ENCODE peak calls at places on chromosomes 5 and 9, in six cellular contexts. H is fibroblast of mammary gland; U is GM10248; A is fibroblast of villous mesenchyme; F is CD8-positive, alpha-beta T cell; W is breast epithelium. R is an unnamed sample.

GRCh38 chr5:83475540-83476469 is 4.3 kb downstream of the VCAN start:
- DNase-seq in U (no peak), W (no peak), F (no peak), H (peak), A (peak), R (no peak)

GRCh38 chr9:86043999-86044398 is 55.4 kb downstream of the GOLM1 start:
- DNase-seq in F (no peak), U (no peak), H (no peak), A (no peak), W (no peak), R (no peak)

GRCh38 chr9:133119461-133120342 is 1.3 kb downstream of the RALGDS start:
- DNase-seq in A (no peak), H (peak), F (no peak), W (peak), U (no peak), R (no peak)

GRCh38 chr5:168184103-168184502 is 107.3 kb upstream of the WWC1 start:
- DNase-seq in A (no peak), W (no peak), H (no peak), U (no peak), F (no peak), R (no peak)

GRCh38 chr9:113622600-113623400 is 159.3 kb downstream of the RGS3 start:
- DNase-seq in F (no peak), U (peak), W (no peak), A (peak), H (peak), R (peak)

GRCh38 chr5:55675119-55675518 is 37.0 kb downstream of the SLC38A9 start:
- DNase-seq in H (no peak), A (no peak), F (no peak), U (no peak), W (no peak), R (no peak)

GRCh38 chr9:27194401-27195091 is 85.5 kb downstream of the TEK start:
- DNase-seq in U (no peak), A (peak), F (no peak), H (peak), W (no peak), R (no peak)

GRCh38 chr9:127741831-127742434 is 6.8 kb upstream of the TOR2A start:
- DNase-seq in H (peak), F (no peak), W (no peak), A (no peak), U (no peak), R (no peak)

GRCh38 chr5:181258576-181258975 is 2.4 kb downstream of the TRIM52 start:
- DNase-seq in U (no peak), F (no peak), H (no peak), W (no peak), A (no peak), R (no peak)

GRCh38 chr5:53419247-53419646 is 61.2 kb upstream of the FST start:
- DNase-seq in H (peak), F (no peak), W (no peak), U (no peak), A (peak), R (no peak)

GRCh38 chr5:65209341-65209740 is 272.4 kb downstream of the ADAMTS6 start:
- DNase-seq in A (peak), H (peak), W (no peak), U (no peak), F (no peak), R (no peak)

GRCh38 chr5:32790411-32790951 is 79.4 kb downstream of the NPR3 start:
- DNase-seq in U (no peak), A (peak), F (no peak), H (no peak), W (no peak), R (no peak)

GRCh38 chr9:135132008-135132407 is 44.5 kb downstream of the OLFM1 start:
- DNase-seq in W (no peak), U (no peak), F (no peak), H (no peak), A (no peak), R (no peak)

GRCh38 chr5:10467281-10468198 is 25.9 kb downstream of the ROPN1L start:
- DNase-seq in U (no peak), F (no peak), H (peak), W (no peak), A (peak), R (no peak)

GRCh38 chr5:91384671-91385430 is 1.7 kb upstream of the ARRDC3 start:
- DNase-seq in U (peak), W (peak), F (peak), H (peak), A (peak), R (peak)

GRCh38 chr5:6399978-6400910 is 21.9 kb upstream of the MED10 start:
- DNase-seq in F (no peak), H (peak), A (peak), U (no peak), W (no peak), R (no peak)

GRCh38 chr5:27608992-27609391 is 570.6 kb upstream of the CDH9 start:
- DNase-seq in A (no peak), W (no peak), F (no peak), H (no peak), U (no peak), R (no peak)

GRCh38 chr9:90344013-90344412 is 298.6 kb downstream of the DIRAS2 start:
- DNase-seq in A (no peak), H (peak), U (no peak), W (no peak), F (no peak), R (no peak)

GRCh38 chr5:53433036-53433435 is 47.4 kb upstream of the FST start:
- DNase-seq in W (no peak), A (no peak), H (no peak), F (no peak), U (no peak), R (no peak)

GRCh38 chr5:154972476-154973080 is 31.7 kb downstream of the MRPL22 start:
- DNase-seq in F (no peak), U (no peak), W (no peak), H (peak), A (peak), R (no peak)

GRCh38 chr5:59506285-59506877 is 387.1 kb downstream of the PDE4D start:
- DNase-seq in F (no peak), A (peak), U (no peak), H (peak), W (no peak), R (no peak)
- TF ChIP-seq CTCF in F (no peak), A (peak), U (peak), H (peak), W (no peak), R (no peak)

GRCh38 chr5:115888027-115888426 is 46.3 kb downstream of the AP3S1 start:
- DNase-seq in H (peak), W (no peak), A (peak), U (no peak), F (no peak), R (no peak)
- TF ChIP-seq CTCF in H (no peak), W (no peak), A (peak), U (no peak), F (no peak), R (no peak)

GRCh38 chr9:129944501-129945116 is 98.4 kb downstream of the FNBP1 start:
- DNase-seq in U (no peak), F (peak), W (no peak), A (no peak), H (no peak), R (no peak)
- TF ChIP-seq CTCF in U (no peak), F (peak), W (no peak), A (no peak), H (no peak), R (no peak)

GRCh38 chr5:143008032-143008431 is 237.9 kb downstream of the ARHGAP26 start:
- DNase-seq in U (no peak), H (no peak), A (no peak), F (no peak), W (no peak), R (no peak)

GRCh38 chr5:143010335-143010734 is 240.2 kb downstream of the ARHGAP26 start:
- DNase-seq in H (peak), F (no peak), W (no peak), A (no peak), U (no peak), R (no peak)

GRCh38 chr5:143006511-143006910 is 236.3 kb downstream of the ARHGAP26 start:
- DNase-seq in H (no peak), W (no peak), U (no peak), A (peak), F (no peak), R (no peak)

GRCh38 chr5:143011621-143012020 is 241.4 kb downstream of the ARHGAP26 start:
- DNase-seq in U (no peak), W (no peak), F (no peak), A (peak), H (peak), R (no peak)

DNA sequence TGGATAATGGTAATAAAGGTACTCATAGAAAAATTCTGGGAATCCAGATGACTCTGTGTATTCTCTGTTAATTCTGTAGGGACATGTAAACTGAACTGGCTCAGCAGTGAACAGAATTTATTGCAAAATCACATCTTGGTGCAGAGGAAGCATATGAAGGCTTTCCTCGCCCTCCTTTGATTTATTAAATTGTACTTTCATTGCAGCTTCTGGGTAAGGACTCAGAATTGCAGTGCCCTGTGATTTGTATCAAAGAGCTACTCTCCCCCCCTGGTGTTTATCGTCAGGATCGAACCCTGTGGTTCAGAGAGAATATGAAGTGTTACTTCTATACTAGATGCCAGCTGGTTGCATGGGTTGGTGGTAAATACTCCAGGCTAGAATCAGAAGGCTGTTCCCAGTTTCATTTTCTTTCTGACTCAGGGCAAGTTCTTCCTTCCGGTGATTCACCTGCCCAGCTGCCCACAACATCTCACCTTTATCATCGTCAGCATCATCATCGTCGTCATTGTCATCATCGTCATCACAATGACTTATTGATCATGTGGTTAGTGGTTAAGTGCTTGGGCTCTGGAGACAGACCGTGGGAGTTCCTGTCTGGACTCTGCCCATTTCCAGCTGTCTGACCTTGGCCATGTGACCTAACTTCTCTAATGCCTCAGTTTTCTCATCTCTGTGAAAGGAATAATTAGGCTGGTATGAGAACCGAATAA is 238.8 kb downstream of the ARHGAP26 start:
- DNase-seq in A (peak), F (peak), H (peak), U (peak), W (no peak), R (peak)
- TF ChIP-seq CTCF in A (peak), F (no peak), H (peak), U (peak), W (no peak), R (no peak)

GRCh38 chr5:34700078-34700452 is 43.9 kb downstream of the RAI14 start:
- DNase-seq in U (no peak), W (no peak), A (no peak), H (no peak), F (no peak), R (no peak)
- TF ChIP-seq CTCF in U (no peak), W (no peak), A (no peak), H (no peak), F (no peak), R (no peak)

DNA sequence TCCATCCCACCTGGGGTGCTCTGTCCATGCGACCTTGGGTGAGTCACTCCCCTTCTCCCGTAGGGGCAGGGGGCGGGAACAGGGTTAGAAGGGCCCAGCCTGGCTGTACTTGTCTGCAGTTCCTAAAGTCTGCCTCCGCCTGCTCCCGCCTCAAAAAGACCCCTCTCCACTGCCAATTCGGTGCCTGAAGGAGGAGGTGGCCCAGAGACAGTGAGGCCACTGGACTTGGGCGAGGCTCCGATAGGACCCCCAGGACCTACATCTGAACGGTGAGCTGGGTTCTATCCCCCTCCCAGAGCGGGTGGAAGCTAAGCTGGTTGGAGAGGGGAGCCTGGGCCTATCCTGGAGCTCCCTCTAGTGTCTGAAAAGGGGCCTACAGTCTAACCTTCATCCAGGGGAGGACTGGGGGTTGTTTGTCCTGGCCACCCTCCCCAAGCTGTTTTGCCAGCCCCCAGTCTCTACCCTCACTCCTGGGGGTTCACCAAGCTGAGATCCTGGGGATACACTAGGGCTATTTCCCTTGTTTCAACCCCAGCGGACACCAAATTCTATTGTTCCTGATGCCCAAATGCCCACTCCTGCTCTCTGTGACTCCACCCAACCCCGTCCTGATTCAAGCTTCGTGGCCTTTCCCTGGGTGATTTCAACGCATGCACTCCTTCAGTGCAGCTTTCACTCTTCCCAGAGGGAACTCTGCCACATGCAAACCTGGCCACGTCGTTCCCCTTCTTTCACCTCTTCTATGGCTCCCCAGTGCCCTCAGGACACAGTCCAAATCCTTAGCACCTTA is 6.1 kb upstream of the CRB2 start:
- DNase-seq in W (peak), F (peak), H (peak), U (peak), A (peak), R (peak)
- TF ChIP-seq CTCF in W (peak), F (peak), H (peak), U (peak), A (peak), R (peak)

GRCh38 chr5:77239126-77239741 is 28.8 kb downstream of the PDE8B start:
- DNase-seq in A (no peak), F (no peak), H (peak), W (no peak), U (no peak), R (peak)
- TF ChIP-seq CTCF in A (peak), F (peak), H (peak), W (no peak), U (peak), R (peak)

DNA sequence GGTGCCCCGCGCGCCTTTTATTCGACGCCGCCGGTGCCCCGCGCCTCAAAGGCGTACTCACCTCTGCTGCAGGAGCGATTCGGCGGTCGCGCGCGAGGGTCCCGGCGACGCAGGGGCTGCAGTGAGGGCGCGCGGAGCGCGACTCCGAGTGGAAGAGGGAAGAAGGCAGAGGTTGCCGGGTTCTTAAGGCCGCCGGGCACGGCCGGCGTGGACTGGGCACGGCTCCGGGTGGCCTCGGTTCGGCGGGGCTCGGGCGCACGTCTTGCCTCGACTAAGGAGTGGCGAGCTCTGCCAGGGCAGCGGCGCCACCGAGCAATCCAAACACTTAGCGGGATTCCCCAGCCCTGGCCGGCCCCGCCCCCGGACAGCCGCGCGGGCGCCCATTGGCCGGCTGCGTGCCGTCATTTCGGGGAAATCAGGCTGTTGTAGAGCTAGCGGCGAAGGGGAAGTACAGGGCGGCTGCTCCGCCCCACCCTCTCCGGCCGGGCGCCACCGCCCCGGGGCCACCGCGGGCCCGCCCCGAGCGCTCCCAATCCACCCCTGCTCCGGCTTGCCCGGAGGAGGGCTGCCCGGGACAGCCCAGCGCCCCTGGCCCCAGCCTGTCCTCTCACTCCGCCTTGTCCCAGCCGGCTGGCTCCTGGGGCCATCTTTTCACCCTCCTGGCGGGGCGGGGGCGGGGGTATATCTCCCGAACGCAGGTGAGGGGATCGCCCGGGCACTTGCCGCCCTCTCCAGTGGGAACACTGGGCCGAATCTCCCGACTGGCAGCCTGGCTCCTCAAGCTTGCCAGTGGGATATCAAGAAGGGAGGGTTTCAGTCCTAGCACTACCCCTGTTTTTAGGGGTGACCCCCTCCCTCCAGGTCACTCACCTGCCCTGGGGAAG is at the start of gene IRF1:
- DNase-seq in A (peak), W (peak), H (peak), U (peak), F (peak), R (peak)
- TF ChIP-seq CTCF in A (no peak), W (peak), H (no peak), U (peak), F (no peak), R (no peak)

DNA sequence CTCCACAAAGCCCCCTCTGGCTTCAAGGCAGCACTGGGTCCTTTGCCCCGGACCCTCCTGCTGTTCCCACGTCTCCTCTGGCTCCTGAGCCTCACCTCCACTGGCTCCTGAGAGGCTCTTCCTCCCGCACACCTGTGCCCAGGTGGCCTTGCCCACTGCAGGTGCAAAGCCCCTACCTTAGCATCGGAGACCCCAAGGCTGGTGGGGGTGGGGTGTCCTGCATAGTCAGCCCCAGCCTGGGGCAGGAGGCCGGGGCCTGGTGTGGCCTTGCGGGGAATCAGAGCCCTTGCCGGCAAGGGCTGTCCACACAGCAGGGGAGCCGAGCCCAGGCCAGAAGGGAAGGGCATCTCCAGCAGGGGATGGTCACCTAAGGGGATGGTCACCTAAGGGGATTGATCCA is 41.3 kb upstream of the CEP72 start:
- DNase-seq in A (no peak), F (no peak), U (no peak), W (no peak), H (no peak), R (no peak)
- TF ChIP-seq CTCF in A (no peak), F (no peak), U (no peak), W (no peak), H (no peak), R (no peak)